ENCODE peak calls at places on chromosome 13, in six cellular contexts. H is fibroblast of mammary gland, S is RWPE2, Z is AG10803, O is endothelial cell of umbilical vein, U is tibial nerve. W is an unnamed sample.

GRCh38 chr13:52703482-52703881 is 36.1 kb downstream of the CNMD start:
- DNase-seq in S (no peak), Z (no peak), U (no peak), H (no peak), O (no peak), W (no peak)

GRCh38 chr13:19567820-19568534 is 6.6 kb upstream of the TPTE2 start:
- DNase-seq in U (no peak), S (no peak), O (no peak), H (no peak), Z (no peak), W (no peak)

GRCh38 chr13:49622174-49622946 is 5.9 kb upstream of the ARL11 start:
- DNase-seq in Z (no peak), S (no peak), H (no peak), U (no peak), O (peak), W (no peak)

GRCh38 chr13:98650376-98651107 is 73.6 kb upstream of the STK24 start:
- DNase-seq in S (no peak), U (no peak), H (no peak), O (no peak), Z (no peak), W (no peak)

GRCh38 chr13:27043013-27043412 is 128.6 kb downstream of the USP12 start:
- DNase-seq in H (peak), S (no peak), U (peak), Z (peak), O (peak), W (no peak)

GRCh38 chr13:40406405-40407138 is 259.9 kb downstream of the FOXO1 start:
- DNase-seq in O (peak), Z (peak), U (no peak), H (peak), S (no peak), W (no peak)

GRCh38 chr13:27712421-27712820 is 79.9 kb upstream of the GSX1 start:
- DNase-seq in S (no peak), H (peak), O (no peak), U (peak), Z (peak), W (peak)

GRCh38 chr13:66994097-66994496 is 236.0 kb downstream of the PCDH9 start:
- DNase-seq in O (peak), U (peak), S (peak), H (peak), Z (peak), W (peak)

GRCh38 chr13:59337070-59337469 is 826.7 kb downstream of the DIAPH3 start:
- DNase-seq in Z (no peak), O (peak), U (no peak), H (no peak), S (no peak), W (no peak)

GRCh38 chr13:79679334-79679733 is 198.4 kb downstream of the NDFIP2 start:
- DNase-seq in Z (peak), H (peak), O (peak), S (peak), U (peak), W (peak)

GRCh38 chr13:63631006-63631405 is 2215.4 kb upstream of the PCDH20 start:
- DNase-seq in S (no peak), O (no peak), U (no peak), H (no peak), Z (no peak), W (no peak)

GRCh38 chr13:24208314-24208713 is 47.8 kb downstream of the SPATA13 start:
- DNase-seq in O (peak), S (no peak), H (peak), U (peak), Z (peak), W (no peak)

GRCh38 chr13:27194895-27195764 is 23.5 kb upstream of the USP12 start:
- DNase-seq in H (peak), S (no peak), O (peak), U (no peak), Z (peak), W (no peak)

GRCh38 chr13:90793261-90793785 is 554.2 kb upstream of the MIR17HG start:
- DNase-seq in H (no peak), O (no peak), U (no peak), Z (peak), S (no peak), W (no peak)

GRCh38 chr13:101416181-101417042 is at the start of gene NALCN:
- DNase-seq in Z (no peak), O (peak), S (peak), H (no peak), U (no peak), W (peak)

GRCh38 chr13:98549006-98549727 is 27.7 kb downstream of the STK24 start:
- DNase-seq in S (no peak), U (no peak), Z (peak), O (no peak), H (peak), W (no peak)

GRCh38 chr13:60351326-60351725 is 45.7 kb upstream of the TDRD3 start:
- DNase-seq in H (peak), Z (peak), S (no peak), O (peak), U (peak), W (no peak)

GRCh38 chr13:27280841-27281240 is 10.2 kb downstream of the RASL11A start:
- DNase-seq in S (no peak), O (no peak), H (no peak), U (no peak), Z (no peak), W (no peak)

GRCh38 chr13:66899955-66900354 is 330.2 kb downstream of the PCDH9 start:
- DNase-seq in U (no peak), O (no peak), H (no peak), S (no peak), Z (no peak), W (no peak)

GRCh38 chr13:103188688-103189326 is 122.6 kb upstream of the SLC10A2 start:
- DNase-seq in U (no peak), H (peak), O (peak), Z (no peak), S (no peak), W (peak)

GRCh38 chr13:62113145-62113544 is 697.5 kb upstream of the PCDH20 start:
- DNase-seq in H (no peak), S (no peak), O (no peak), U (no peak), Z (no peak), W (no peak)

GRCh38 chr13:109989155-109989554 is 202.8 kb upstream of the IRS2 start:
- DNase-seq in O (no peak), S (no peak), Z (peak), H (peak), U (no peak), W (no peak)

GRCh38 chr13:51818771-51819511 is 15.0 kb upstream of the DHRS12 start:
- DNase-seq in O (no peak), U (no peak), Z (peak), H (no peak), S (no peak), W (peak)

GRCh38 chr13:51244637-51245405 is 22.6 kb downstream of the FAM124A start:
- DNase-seq in S (no peak), Z (no peak), O (no peak), U (no peak), H (no peak), W (no peak)

GRCh38 chr13:67095621-67096020 is 134.5 kb downstream of the PCDH9 start:
- DNase-seq in S (no peak), O (peak), Z (no peak), H (no peak), U (no peak), W (no peak)

GRCh38 chr13:112664501-112665203 is 25.2 kb upstream of the ATP11A start:
- DNase-seq in Z (peak), O (no peak), U (no peak), H (peak), S (no peak), W (no peak)

GRCh38 chr13:42333613-42334328 is 61.8 kb downstream of the AKAP11 start:
- DNase-seq in Z (peak), S (no peak), O (peak), H (peak), U (no peak), W (peak)

GRCh38 chr13:112804374-112804773 is 114.5 kb downstream of the ATP11A start:
- DNase-seq in H (no peak), U (no peak), Z (no peak), O (no peak), S (no peak), W (no peak)

GRCh38 chr13:50410921-50411712 is 395.9 kb downstream of the KCNRG start:
- DNase-seq in Z (peak), O (peak), H (peak), U (no peak), S (peak), W (no peak)

GRCh38 chr13:27432612-27433210 is 8.3 kb downstream of the GTF3A start:
- DNase-seq in O (no peak), U (no peak), H (no peak), S (no peak), Z (no peak), W (no peak)

GRCh38 chr13:34734932-34735331 is 207.1 kb upstream of the NBEA start:
- DNase-seq in H (no peak), S (no peak), U (no peak), Z (no peak), O (no peak), W (no peak)

GRCh38 chr13:29418026-29418425 is 177.5 kb downstream of the SLC7A1 start:
- DNase-seq in S (no peak), U (no peak), Z (no peak), O (no peak), H (no peak), W (no peak)
- TF ChIP-seq CTCF in S (no peak), U (no peak), Z (peak), O (no peak), H (peak), W (no peak)

GRCh38 chr13:95391325-95391724 is 90.1 kb upstream of the ABCC4 start:
- DNase-seq in U (no peak), H (peak), O (no peak), Z (peak), S (no peak), W (no peak)

GRCh38 chr13:95385808-95386207 is 84.6 kb upstream of the ABCC4 start:
- DNase-seq in O (no peak), U (no peak), Z (no peak), S (no peak), H (peak), W (no peak)

GRCh38 chr13:95386370-95386769 is 85.1 kb upstream of the ABCC4 start:
- DNase-seq in O (no peak), S (no peak), H (no peak), U (no peak), Z (no peak), W (no peak)

GRCh38 chr13:95385373-95385772 is 84.1 kb upstream of the ABCC4 start:
- DNase-seq in O (no peak), S (no peak), U (no peak), Z (no peak), H (no peak), W (no peak)

DNA sequence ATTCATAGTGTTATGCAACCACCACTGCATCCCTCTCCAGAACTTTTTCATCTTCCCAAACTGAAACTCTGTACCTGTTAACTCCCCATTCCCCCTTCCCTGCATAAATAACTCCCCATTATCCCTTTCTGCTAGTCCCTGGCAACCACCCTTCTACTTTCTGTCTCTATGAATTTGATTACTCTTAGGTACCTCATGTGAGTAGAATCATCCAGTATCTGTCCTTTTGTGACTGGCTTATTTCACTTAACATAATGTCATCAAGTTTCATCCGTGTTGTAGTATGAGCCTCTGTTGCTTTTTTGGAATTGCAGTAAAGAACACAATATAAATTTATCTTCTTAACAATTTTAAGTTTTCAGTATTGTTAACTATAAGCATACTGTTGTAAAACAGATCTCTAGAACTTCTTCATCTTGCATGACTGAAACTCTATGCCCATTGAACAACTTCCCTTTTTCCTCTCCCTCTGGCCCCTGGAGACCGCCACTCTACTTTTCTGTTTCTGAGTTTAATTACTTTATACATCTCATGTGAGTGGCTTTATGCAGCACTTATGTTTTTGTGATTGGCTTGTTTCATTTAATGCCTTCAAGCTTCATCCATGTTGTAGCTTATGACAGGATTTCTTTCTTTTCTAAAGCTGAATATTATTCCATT is 87.3 kb upstream of the ABCC4 start:
- DNase-seq in Z (no peak), S (no peak), H (no peak), U (no peak), O (no peak), W (no peak)
- TF ChIP-seq CTCF in Z (no peak), S (no peak), H (no peak), U (no peak), O (no peak), W (no peak)

GRCh38 chr13:73943137-73943964 is 190.9 kb downstream of the KLF12 start:
- DNase-seq in U (no peak), H (peak), Z (no peak), S (no peak), O (no peak), W (peak)

GRCh38 chr13:73943965-73944233 is 190.3 kb downstream of the KLF12 start:
- DNase-seq in U (no peak), H (no peak), S (no peak), O (no peak), Z (no peak), W (no peak)

GRCh38 chr13:73945871-73946270 is 188.3 kb downstream of the KLF12 start:
- DNase-seq in U (no peak), Z (peak), H (peak), O (peak), S (no peak), W (no peak)

GRCh38 chr13:73948848-73949529 is 185.2 kb downstream of the KLF12 start:
- DNase-seq in S (no peak), O (no peak), H (no peak), U (no peak), Z (no peak), W (no peak)

GRCh38 chr13:73945371-73945770 is 188.8 kb downstream of the KLF12 start:
- DNase-seq in O (no peak), Z (no peak), U (no peak), S (no peak), H (peak), W (no peak)
- TF ChIP-seq CTCF in O (no peak), Z (no peak), U (no peak), S (peak), H (no peak), W (no peak)

GRCh38 chr13:100378533-100378932 is 210.1 kb downstream of the GGACT start:
- DNase-seq in Z (no peak), U (no peak), H (no peak), S (no peak), O (no peak), W (no peak)
- TF ChIP-seq CTCF in Z (no peak), U (no peak), H (no peak), S (no peak), O (no peak), W (no peak)

DNA sequence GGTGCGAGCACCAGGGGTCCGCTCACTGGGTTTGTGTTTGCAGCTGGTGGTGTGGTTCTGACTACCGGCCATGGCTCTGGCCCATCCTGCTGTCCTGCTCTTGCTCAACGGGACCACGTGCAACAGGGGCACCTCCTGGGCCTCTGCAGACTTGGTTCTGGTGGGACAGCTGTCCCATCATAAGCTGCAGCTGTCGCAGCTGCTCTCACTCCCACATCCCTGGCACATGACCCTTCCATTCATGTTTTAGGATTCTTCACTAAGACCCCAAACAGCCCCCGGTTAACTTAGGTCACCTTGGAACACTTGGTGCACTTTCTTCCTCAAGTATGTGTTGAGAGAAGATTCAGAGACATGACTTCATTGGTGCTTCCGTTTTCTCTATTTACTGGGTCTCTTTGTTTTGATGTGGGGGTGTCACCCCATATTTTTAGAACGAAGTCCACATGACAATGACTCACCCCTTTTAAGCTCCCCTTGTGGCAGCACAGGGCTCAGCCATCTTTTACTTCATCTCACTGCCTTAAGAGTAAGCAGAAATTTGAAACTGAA is 68.4 kb upstream of the ARHGEF7 start:
- DNase-seq in H (peak), S (no peak), Z (peak), U (no peak), O (no peak), W (peak)
- TF ChIP-seq CTCF in H (peak), S (no peak), Z (peak), U (no peak), O (no peak), W (peak)

DNA sequence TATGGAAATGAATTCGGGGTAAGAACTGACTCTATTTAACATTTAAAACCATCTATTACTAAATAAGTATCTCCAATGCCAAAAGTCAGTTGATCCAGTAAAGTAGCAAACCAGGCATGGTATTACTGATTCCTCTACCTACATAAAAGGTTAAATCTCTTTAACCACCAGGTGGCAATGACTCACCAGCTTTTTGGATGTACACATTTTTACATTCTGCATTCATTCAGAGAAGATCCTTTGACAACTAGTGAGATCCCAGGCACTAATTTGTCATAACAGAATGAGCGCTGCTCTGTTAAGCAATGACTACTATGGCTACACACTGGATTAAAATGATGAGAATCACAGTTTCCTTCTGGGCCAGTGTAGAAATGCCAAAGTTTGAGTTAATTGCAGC is 329.8 kb upstream of the GPC6 start:
- DNase-seq in H (peak), Z (peak), S (no peak), O (no peak), U (no peak), W (no peak)
- TF ChIP-seq CTCF in H (no peak), Z (no peak), S (peak), O (no peak), U (no peak), W (no peak)

W was measured in GM13976.